ENCODE peak calls at places on chromosomes 12 and 14, in four cellular contexts. S is cardiac fibroblast, M is kidney glomerular epithelial cell, H is left lung. N is an unnamed sample.

GRCh38 chr14:81441626-81442134 is 41.6 kb upstream of the STON2 start:
- DNase-seq in S (no peak), M (no peak), H (no peak), N (no peak)

GRCh38 chr12:21526053-21526452 is at the start of gene SPX:
- DNase-seq in M (peak; percentile 74), H (no peak), S (peak; percentile 5), N (no peak)

GRCh38 chr12:47736877-47737676 is 11.8 kb upstream of the ENDOU start:
- DNase-seq in S (peak; percentile 91), M (peak; percentile 53), H (peak; percentile 87), N (peak; percentile 86)

GRCh38 chr14:89417469-89418225 is 614 bp upstream of the FOXN3 start:
- DNase-seq in M (no peak), H (peak; percentile 60), S (peak; percentile 47), N (no peak)

GRCh38 chr12:59724011-59724703 is 128.3 kb downstream of the SLC16A7 start:
- DNase-seq in H (no peak), M (no peak), S (no peak), N (no peak)

GRCh38 chr12:51759175-51759574 is 89.3 kb downstream of the FIGNL2 start:
- DNase-seq in M (no peak), H (no peak), S (no peak), N (no peak)

GRCh38 chr12:3273409-3273853 is 196.3 kb downstream of the TSPAN9 start:
- DNase-seq in S (no peak), H (no peak), M (no peak), N (peak; percentile 51)

GRCh38 chr12:106445981-106446380 is 88.4 kb downstream of the POLR3B start:
- DNase-seq in M (no peak), H (no peak), S (no peak), N (no peak)

GRCh38 chr12:6461401-6462233 is 8.9 kb downstream of the VAMP1 start:
- DNase-seq in M (no peak), H (peak; percentile 83), S (peak; percentile 7), N (no peak)

GRCh38 chr14:79256311-79256879 is 954.9 kb downstream of the DIO2 start:
- DNase-seq in H (no peak), M (no peak), S (no peak), N (no peak)

GRCh38 chr12:62192486-62193250 is 67.5 kb upstream of the USP15 start:
- DNase-seq in H (peak; percentile 43), S (peak; percentile 89), M (peak; percentile 83), N (peak; percentile 84)

GRCh38 chr12:111405149-111405855 is 421 bp upstream of the SH2B3 start:
- DNase-seq in S (peak; percentile 94), H (peak; percentile 96), M (peak; percentile 89), N (peak; percentile 95)

GRCh38 chr12:113863455-113863845 is 102.7 kb downstream of the RBM19 start:
- DNase-seq in M (no peak), S (peak; percentile 49), H (no peak), N (no peak)

GRCh38 chr12:96210376-96211055 is 16.3 kb downstream of the ELK3 start:
- DNase-seq in S (no peak), M (no peak), H (no peak), N (no peak)

GRCh38 chr14:72714871-72715214 is 179.1 kb downstream of the DPF3 start:
- DNase-seq in H (no peak), S (no peak), M (no peak), N (no peak)

GRCh38 chr12:52831251-52831650 is 2.9 kb downstream of the KRT79 start:
- DNase-seq in H (no peak), S (no peak), M (no peak), N (no peak)

GRCh38 chr12:94596596-94596995 is 53.8 kb downstream of the TMCC3 start:
- DNase-seq in M (no peak), H (no peak), S (no peak), N (no peak)

GRCh38 chr12:89439946-89440345 is 84.7 kb downstream of the GALNT4 start:
- DNase-seq in S (peak; percentile 34), M (no peak), H (no peak), N (peak; percentile 50)

GRCh38 chr14:71403673-71404072 is 496.4 kb downstream of the PCNX1 start:
- DNase-seq in S (peak; percentile 53), M (no peak), H (no peak), N (no peak)

N was measured in AG08395.